ENCODE peak calls at places on chromosomes 2 and 18, in eight cellular contexts. M is HCT116, I is GM23338, T is GM12878, H is K562, X is H1, R is HepG2, K is SK-N-MC. D is an unnamed sample.

GRCh38 chr2:238027591-238028415 is 33.0 kb upstream of the SCLY start:
- DNase-seq in K (no peak), X (no peak), M (no peak), H (no peak), T (no peak), I (no peak), R (no peak), D (no peak)

GRCh38 chr2:27752551-27753237 is 18.8 kb upstream of the MRPL33 start:
- DNase-seq in I (peak), K (no peak), X (no peak), T (no peak), M (no peak), R (peak), H (peak), D (no peak)

GRCh38 chr18:55338955-55339662 is 248.9 kb downstream of the TCF4 start:
- DNase-seq in H (no peak), I (peak), K (no peak), X (no peak), R (no peak), M (no peak), T (no peak), D (peak)

GRCh38 chr2:157420771-157421323 is 23.0 kb downstream of the CYTIP start:
- DNase-seq in X (no peak), I (no peak), R (no peak), M (no peak), H (no peak), K (no peak), T (no peak), D (no peak)

GRCh38 chr2:12014088-12014960 is 267.9 kb downstream of the LPIN1 start:
- DNase-seq in R (no peak), H (no peak), K (no peak), M (no peak), T (no peak), I (no peak), X (no peak), D (no peak)

GRCh38 chr2:86417961-86418360 is 23.2 kb upstream of the KDM3A start:
- DNase-seq in I (no peak), H (no peak), M (no peak), R (no peak), K (no peak), X (no peak), T (no peak), D (no peak)

GRCh38 chr2:190767821-190768220 is 112.8 kb upstream of the GLS start:
- DNase-seq in M (no peak), X (no peak), H (no peak), K (no peak), I (no peak), T (no peak), R (no peak), D (no peak)

GRCh38 chr18:75125359-75126331 is 83.3 kb downstream of the PTGR3 start:
- DNase-seq in I (peak), H (peak), T (no peak), X (peak), M (no peak), R (peak), K (no peak), D (no peak)

GRCh38 chr2:105886029-105886454 is 141.3 kb downstream of the NCK2 start:
- DNase-seq in X (no peak), I (no peak), M (no peak), R (no peak), H (no peak), T (no peak), K (no peak), D (no peak)

GRCh38 chr2:112032615-112033457 is 22.2 kb upstream of the TMEM87B start:
- DNase-seq in K (no peak), X (no peak), T (no peak), H (no peak), M (peak), R (no peak), I (no peak), D (peak)

GRCh38 chr2:47198985-47199451 is 43.9 kb upstream of the STPG4 start:
- DNase-seq in X (no peak), K (no peak), I (no peak), H (peak), R (no peak), M (no peak), T (no peak), D (no peak)

GRCh38 chr2:70536517-70537060 is 17.0 kb downstream of the TGFA start:
- DNase-seq in T (no peak), R (no peak), I (no peak), K (no peak), H (no peak), X (no peak), M (no peak), D (no peak)

GRCh38 chr2:240702640-240703011 is 11.0 kb downstream of the AQP12A start:
- DNase-seq in R (no peak), X (no peak), K (no peak), M (no peak), T (no peak), H (no peak), I (no peak), D (no peak)

GRCh38 chr18:55790296-55790695 is 202.3 kb upstream of the TCF4 start:
- DNase-seq in T (no peak), R (no peak), M (no peak), X (no peak), I (no peak), H (no peak), K (no peak), D (peak)

GRCh38 chr18:37783771-37784170 is 218.2 kb upstream of the CELF4 start:
- DNase-seq in H (no peak), M (no peak), K (no peak), R (no peak), T (no peak), I (no peak), X (no peak), D (no peak)

GRCh38 chr18:9386872-9387271 is 52.3 kb downstream of the TWSG1 start:
- DNase-seq in X (no peak), H (peak), M (no peak), K (no peak), T (no peak), I (no peak), R (no peak), D (no peak)

GRCh38 chr2:169464508-169465386 is 14.5 kb upstream of the BBS5 start:
- DNase-seq in H (no peak), X (no peak), M (no peak), I (no peak), T (no peak), R (no peak), K (no peak), D (no peak)

GRCh38 chr18:59402432-59403090 is 43.5 kb upstream of the LMAN1 start:
- DNase-seq in T (peak), R (peak), H (peak), I (peak), X (peak), M (peak), K (peak), D (peak)

GRCh38 chr2:55048925-55049793 is 1.1 kb downstream of the RTN4 start:
- DNase-seq in T (no peak), K (no peak), I (peak), H (peak), X (peak), R (peak), M (peak), D (peak)

GRCh38 chr2:57759131-57759530 is 287.5 kb upstream of the VRK2 start:
- DNase-seq in X (no peak), I (peak), K (no peak), R (no peak), M (no peak), T (no peak), H (no peak), D (no peak)

GRCh38 chr2:241891315-241891987 is 21.9 kb downstream of the RTP5 start:
- DNase-seq in R (no peak), M (no peak), H (no peak), K (no peak), I (no peak), T (no peak), X (no peak), D (no peak)

GRCh38 chr2:127122351-127123027 is 15.5 kb upstream of the BIN1 start:
- DNase-seq in K (no peak), I (no peak), R (no peak), M (no peak), X (no peak), T (no peak), H (no peak), D (no peak)
- TF ChIP-seq EZH2 in K (no peak), I (no peak), R (no peak), M (no peak), X (no peak), T (no peak), H (no peak), D (no peak)

GRCh38 chr2:134120718-134121630 is 132.9 kb upstream of the MGAT5 start:
- DNase-seq in T (no peak), I (peak), H (peak), K (no peak), M (no peak), R (no peak), X (no peak), D (peak)
- TF ChIP-seq POLR2AphosphoS5 in T (peak), I (no peak), H (no peak), K (no peak), M (no peak), R (no peak), X (no peak), D (no peak)

DNA sequence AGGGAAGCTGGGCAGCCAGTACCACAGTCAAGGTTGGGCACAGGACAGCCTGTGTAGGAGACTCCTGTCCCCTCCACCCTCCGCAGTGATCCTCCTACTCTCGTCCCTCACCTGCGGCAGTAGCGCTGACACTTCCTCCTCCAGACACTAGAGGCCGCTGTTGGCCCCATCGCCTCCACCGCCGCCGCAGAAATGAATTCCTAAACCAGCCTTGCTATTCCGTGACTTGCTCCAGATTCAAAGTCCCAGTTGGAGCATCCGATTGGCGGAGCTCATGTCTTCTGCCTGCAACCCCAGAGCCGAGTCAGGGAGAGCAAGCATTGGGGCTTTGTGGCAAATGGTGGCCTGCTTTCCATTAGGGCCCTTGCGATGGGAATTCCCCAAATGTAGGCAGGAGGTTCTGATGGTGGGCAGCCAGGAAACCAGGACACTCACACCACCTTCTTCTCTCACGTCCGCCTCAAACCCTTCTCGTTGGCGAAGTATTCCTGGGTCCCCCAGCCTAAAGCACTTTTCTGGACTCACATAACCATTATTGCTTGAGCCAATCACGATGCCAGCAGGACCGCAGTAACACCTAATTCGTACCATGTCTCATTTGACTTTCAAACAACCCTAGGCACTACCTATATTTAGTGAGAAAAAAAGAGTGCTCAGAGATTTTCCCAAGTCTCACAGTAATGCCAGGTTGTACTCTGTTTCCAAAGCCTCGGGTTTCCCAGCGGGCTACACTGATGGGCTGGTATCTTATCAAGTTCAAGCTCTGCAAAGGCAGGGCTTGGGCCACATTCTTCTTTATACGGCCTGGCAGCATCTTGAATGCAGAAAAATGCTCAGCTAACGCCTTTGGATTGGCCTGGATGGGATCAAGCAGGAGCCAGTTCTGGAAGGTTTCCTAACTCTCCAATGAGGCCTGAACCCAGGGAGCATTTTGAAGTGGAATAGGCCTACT is 1.2 kb upstream of the DNAJB2 start:
- DNase-seq in R (peak), K (peak), M (peak), H (peak), X (no peak), I (peak), T (peak), D (peak)
- TF ChIP-seq EZH2 in R (peak), K (no peak), M (no peak), H (no peak), X (no peak), I (no peak), T (no peak), D (no peak)

GRCh38 chr18:23819005-23819404 is 129.8 kb downstream of the LAMA3 start:
- DNase-seq in X (no peak), H (no peak), T (no peak), I (no peak), R (no peak), K (no peak), M (no peak), D (no peak)

GRCh38 chr18:23812566-23813440 is 123.5 kb downstream of the LAMA3 start:
- DNase-seq in K (peak), H (peak), R (no peak), T (no peak), M (peak), X (no peak), I (peak), D (peak)

GRCh38 chr18:23816740-23817139 is 127.5 kb downstream of the LAMA3 start:
- DNase-seq in R (no peak), K (no peak), H (no peak), M (no peak), T (no peak), X (no peak), I (no peak), D (no peak)

GRCh38 chr18:23811176-23811575 is 121.9 kb downstream of the LAMA3 start:
- DNase-seq in M (no peak), R (no peak), X (no peak), H (no peak), I (no peak), K (no peak), T (no peak), D (no peak)

DNA sequence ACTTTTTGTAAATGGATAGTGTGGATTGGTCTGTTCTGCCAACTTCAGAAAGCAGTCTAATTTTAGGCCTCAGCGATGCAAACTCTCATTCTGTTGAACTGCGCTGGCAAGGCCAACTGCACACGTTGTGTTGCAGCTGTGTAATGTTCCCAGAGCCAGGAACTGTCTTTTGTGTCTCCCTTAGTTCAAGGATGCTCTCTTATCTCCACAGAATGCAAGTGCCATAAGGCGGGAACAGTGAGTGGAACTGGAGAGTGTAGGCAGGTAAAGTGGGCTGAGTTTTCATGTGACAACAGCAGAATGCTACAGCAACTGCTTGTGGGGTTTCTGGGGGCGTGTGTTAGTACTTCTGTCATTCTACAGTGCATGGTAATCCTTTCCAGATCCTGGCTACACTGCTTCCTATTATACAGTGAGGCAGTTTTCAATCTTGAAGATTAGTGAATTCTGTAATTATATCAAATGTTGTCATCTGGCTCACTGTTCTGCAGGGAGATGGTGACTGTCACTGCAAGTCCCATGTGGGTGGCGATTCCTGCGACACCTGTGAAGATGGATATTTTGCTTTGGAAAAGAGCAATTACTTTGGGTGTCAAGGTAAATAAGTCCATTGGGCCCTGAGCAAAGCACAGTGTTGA is 125.8 kb downstream of the LAMA3 start:
- DNase-seq in H (no peak), X (no peak), M (no peak), K (no peak), I (no peak), R (no peak), T (no peak), D (no peak)
- TF ChIP-seq POLR2AphosphoS5 in H (no peak), X (no peak), M (no peak), K (no peak), I (no peak), R (no peak), T (no peak), D (no peak)

GRCh38 chr18:908631-909621 is 4.3 kb downstream of the ADCYAP1 start:
- DNase-seq in H (no peak), R (no peak), K (no peak), X (no peak), I (peak), T (no peak), M (no peak), D (no peak)
- TF ChIP-seq EZH2 in H (peak), R (no peak), K (peak), X (peak), I (peak), T (no peak), M (no peak), D (peak)

GRCh38 chr2:102636283-102636907 is 17.0 kb downstream of the SLC9A2 start:
- DNase-seq in M (no peak), T (no peak), X (no peak), H (peak), K (no peak), I (no peak), R (no peak), D (no peak)

GRCh38 chr2:102635317-102635716 is 16.0 kb downstream of the SLC9A2 start:
- DNase-seq in X (no peak), I (no peak), M (no peak), K (no peak), H (peak), R (no peak), T (no peak), D (no peak)

GRCh38 chr2:102634831-102635241 is 15.5 kb downstream of the SLC9A2 start:
- DNase-seq in X (no peak), R (no peak), M (no peak), I (no peak), T (no peak), H (peak), K (no peak), D (no peak)

GRCh38 chr2:102637358-102637757 is 18.0 kb downstream of the SLC9A2 start:
- DNase-seq in T (no peak), R (no peak), H (no peak), I (no peak), M (no peak), X (no peak), K (no peak), D (no peak)

GRCh38 chr2:102639429-102639828 is 20.1 kb downstream of the SLC9A2 start:
- DNase-seq in I (no peak), R (no peak), H (no peak), T (no peak), X (no peak), K (no peak), M (no peak), D (no peak)
- TF ChIP-seq POLR2AphosphoS5 in I (no peak), R (no peak), H (no peak), T (no peak), X (no peak), K (no peak), M (no peak), D (no peak)

GRCh38 chr2:467892-468630 is 180.2 kb upstream of the ALKAL2 start:
- DNase-seq in H (no peak), I (peak), R (no peak), T (no peak), X (no peak), K (no peak), M (no peak), D (no peak)
- TF ChIP-seq EZH2 in H (no peak), I (no peak), R (no peak), T (no peak), X (peak), K (no peak), M (no peak), D (no peak)

GRCh38 chr2:226837334-226837733 is 1.5 kb downstream of the RHBDD1 start:
- DNase-seq in T (no peak), X (no peak), I (no peak), K (no peak), M (no peak), H (no peak), R (no peak), D (no peak)

GRCh38 chr2:226837787-226838603 is 2.1 kb downstream of the RHBDD1 start:
- DNase-seq in I (no peak), T (no peak), R (no peak), M (no peak), H (peak), X (no peak), K (no peak), D (no peak)

GRCh38 chr2:226835796-226836547 is at the start of gene RHBDD1:
- DNase-seq in T (peak), I (peak), M (peak), R (peak), X (peak), H (peak), K (peak), D (peak)

GRCh38 chr2:226836548-226836885 is 663 bp downstream of the RHBDD1 start:
- DNase-seq in T (no peak), X (no peak), R (no peak), I (no peak), K (no peak), M (no peak), H (no peak), D (no peak)

DNA sequence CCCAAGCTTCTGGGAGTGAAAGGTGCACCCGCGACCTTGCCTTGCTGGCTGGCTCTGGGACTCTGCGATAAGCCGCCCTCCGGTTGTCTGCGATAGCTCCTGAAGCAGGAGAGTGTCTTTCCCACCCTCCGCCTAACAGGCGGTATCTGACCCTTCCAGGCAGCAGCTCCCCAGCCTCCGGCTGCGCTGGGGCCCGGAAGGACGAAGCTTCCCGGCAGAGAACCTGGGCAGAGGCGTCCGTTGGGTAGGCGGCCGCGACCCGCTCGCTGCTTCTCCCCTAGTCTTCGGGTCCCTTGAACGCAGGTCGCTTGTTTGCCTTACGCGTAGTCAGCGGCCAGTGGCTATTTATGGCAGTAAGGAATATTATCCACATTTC is 446 bp upstream of the RHBDD1 start:
- DNase-seq in T (no peak), M (no peak), K (no peak), R (no peak), H (peak), X (no peak), I (peak), D (no peak)
- TF ChIP-seq POLR2AphosphoS5 in T (no peak), M (no peak), K (no peak), R (no peak), H (peak), X (no peak), I (no peak), D (no peak)

DNA sequence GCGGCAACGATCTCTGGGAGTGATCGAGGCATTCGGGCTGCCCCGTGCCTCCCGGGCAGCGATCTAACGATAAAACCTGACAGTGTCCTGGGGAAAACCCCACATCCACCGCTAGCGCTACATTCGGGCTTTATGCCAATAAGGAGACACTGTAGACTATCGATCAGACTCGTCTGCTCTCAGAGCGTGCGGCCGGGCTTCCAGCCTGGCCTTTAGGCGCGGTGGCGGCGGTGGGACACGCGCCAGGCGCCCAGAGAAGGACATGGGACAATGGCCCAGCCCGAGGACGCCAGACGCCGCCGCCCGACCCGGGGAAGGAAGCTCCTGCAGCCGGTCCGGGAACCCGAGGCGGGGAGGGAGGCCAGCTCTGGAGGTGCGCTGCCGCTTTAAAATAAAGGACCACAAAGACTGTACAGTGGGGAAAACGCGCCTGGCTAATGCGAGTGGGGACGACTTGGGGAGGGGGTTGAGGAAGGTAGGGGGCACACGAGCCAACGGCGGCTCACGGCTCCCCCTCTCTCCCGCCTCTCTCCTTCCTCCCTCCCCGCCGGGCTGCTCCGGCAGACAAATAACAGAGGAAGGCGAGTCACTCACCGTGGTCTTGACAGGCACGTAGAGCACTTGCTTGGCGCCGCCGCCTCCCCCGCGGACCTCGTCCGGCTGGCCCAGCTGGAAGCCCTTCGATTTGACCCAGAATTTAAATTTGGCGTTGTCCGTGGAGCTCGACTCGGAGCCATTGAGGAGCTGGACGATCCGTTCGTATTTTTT is 2.1 kb downstream of the NOL4 start:
- DNase-seq in H (no peak), I (peak), X (no peak), K (no peak), T (no peak), M (no peak), R (no peak), D (peak)
- TF ChIP-seq EZH2 in H (no peak), I (no peak), X (peak), K (no peak), T (no peak), M (no peak), R (no peak), D (peak)

D was measured in endothelial cell of umbilical vein.